ENCODE peak calls at places on chromosomes 4 and X, in nine cellular contexts. G, S, Y, E, U, M, R, K and X are unnamed samples.

GRCh38 chrX:103461156-103461555 is 58.1 kb downstream of the RAB40A start:
- DNase-seq in G (no peak), S (peak), Y (no peak), E (no peak), U (no peak), M (no peak), R (no peak), K (no peak), X (peak)

GRCh38 chrX:87755493-87755892 is 237.9 kb downstream of the KLHL4 start:
- DNase-seq in G (no peak), S (no peak), Y (no peak), E (no peak), U (no peak), M (no peak), R (no peak), K (no peak), X (no peak)

GRCh38 chr4:28886934-28887333 is 1833.2 kb upstream of the PCDH7 start:
- DNase-seq in G (no peak), S (peak), Y (no peak), E (no peak), U (no peak), M (peak), R (no peak), K (no peak), X (no peak)

GRCh38 chrX:75107863-75108509 is 48.1 kb downstream of the ABCB7 start:
- DNase-seq in G (no peak), S (no peak), Y (no peak), E (no peak), U (no peak), M (no peak), R (no peak), K (no peak), X (no peak)

GRCh38 chr4:177047070-177047850 is 254.5 kb upstream of the VEGFC start:
- DNase-seq in G (peak), S (peak), Y (no peak), E (peak), U (peak), M (peak), R (peak), K (peak), X (peak)

GRCh38 chr4:147355849-147356248 is 125.0 kb upstream of the EDNRA start:
- DNase-seq in G (peak), S (peak), Y (no peak), E (peak), U (no peak), M (peak), R (no peak), K (peak), X (peak)

GRCh38 chrX:18676470-18676869 is 4.6 kb upstream of the RS1 start:
- DNase-seq in G (peak), S (no peak), Y (no peak), E (no peak), U (no peak), M (no peak), R (peak), K (no peak), X (no peak)

GRCh38 chr4:173170210-173170778 is 1.7 kb downstream of the GALNT7 start:
- DNase-seq in G (no peak), S (no peak), Y (no peak), E (peak), U (no peak), M (no peak), R (no peak), K (no peak), X (no peak)

GRCh38 chrX:5957506-5957905 is 271.2 kb downstream of the NLGN4X start:
- DNase-seq in G (no peak), S (peak), Y (no peak), E (peak), U (no peak), M (peak), R (no peak), K (no peak), X (peak)

GRCh38 chr4:44237643-44238042 is 211.0 kb downstream of the KCTD8 start:
- DNase-seq in G (no peak), S (peak), Y (no peak), E (no peak), U (no peak), M (peak), R (no peak), K (no peak), X (no peak)

GRCh38 chr4:28360681-28361080 is 1500.0 kb downstream of the STIM2 start:
- DNase-seq in G (peak), S (peak), Y (no peak), E (no peak), U (no peak), M (peak), R (no peak), K (no peak), X (no peak)

GRCh38 chrX:53445977-53446376 is 11.8 kb upstream of the HSD17B10 start:
- DNase-seq in G (peak), S (no peak), Y (no peak), E (peak), U (peak), M (peak), R (peak), K (no peak), X (no peak)

GRCh38 chr4:20506827-20507226 is 193.4 kb upstream of the PACRGL start:
- DNase-seq in G (peak), S (peak), Y (no peak), E (peak), U (no peak), M (peak), R (no peak), K (peak), X (peak)

GRCh38 chr4:7393491-7394183 is 41.1 kb downstream of the PSAPL1 start:
- DNase-seq in G (no peak), S (no peak), Y (no peak), E (no peak), U (no peak), M (no peak), R (no peak), K (no peak), X (no peak)

GRCh38 chrX:132968282-132968681 is 9.9 kb upstream of the HS6ST2 start:
- DNase-seq in G (peak), S (peak), Y (no peak), E (no peak), U (no peak), M (no peak), R (no peak), K (no peak), X (no peak)

GRCh38 chr4:163166041-163166579 is 580 bp downstream of the NAF1 start:
- DNase-seq in G (peak), S (peak), Y (no peak), E (peak), U (peak), M (peak), R (peak), K (no peak), X (no peak)

GRCh38 chr4:86595426-86595805 is 1.3 kb downstream of the PTPN13 start:
- DNase-seq in G (no peak), S (peak), Y (no peak), E (no peak), U (no peak), M (peak), R (no peak), K (no peak), X (no peak)

GRCh38 chrX:108216862-108217571 is 125.4 kb downstream of the ATG4A start:
- DNase-seq in G (peak), S (no peak), Y (no peak), E (no peak), U (no peak), M (no peak), R (no peak), K (no peak), X (no peak)

GRCh38 chrX:16594490-16594889 is 55.5 kb upstream of the S100G start:
- DNase-seq in G (no peak), S (no peak), Y (no peak), E (no peak), U (no peak), M (no peak), R (no peak), K (no peak), X (no peak)

GRCh38 chrX:48896611-48897011 is 957 bp downstream of the TIMM17B start:
- DNase-seq in G (peak), S (no peak), Y (no peak), E (no peak), U (no peak), M (no peak), R (no peak), K (no peak), X (no peak)

GRCh38 chr4:188658958-188659522 is 519.8 kb downstream of the TRIML1 start:
- DNase-seq in G (no peak), S (no peak), Y (peak), E (no peak), U (no peak), M (no peak), R (no peak), K (no peak), X (no peak)

DNA sequence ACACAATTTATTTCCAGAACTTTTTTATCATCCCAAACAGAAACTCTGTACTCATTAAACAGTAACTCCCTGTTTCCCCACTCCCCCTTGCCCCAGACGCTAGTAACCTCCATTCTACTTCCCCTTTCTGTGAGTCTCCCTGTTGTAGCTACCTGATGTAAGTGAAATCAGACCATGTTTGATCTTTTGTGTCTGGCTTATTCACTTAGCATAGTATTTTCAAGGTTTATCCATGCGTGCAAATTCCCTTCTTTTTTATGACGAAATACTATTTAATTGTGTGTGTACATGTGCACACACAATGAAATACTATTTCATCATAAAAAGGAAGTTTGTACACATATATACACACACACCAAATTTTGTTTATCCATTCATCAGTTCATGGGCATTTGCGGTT is 5.2 kb downstream of the PKD2 start:
- DNase-seq in G (no peak), S (no peak), Y (no peak), E (no peak), U (no peak), M (no peak), R (no peak), K (no peak), X (no peak)
- H3K4me3 ChIP-seq in G (no peak), S (no peak), Y (no peak), E (no peak), U (no peak), M (no peak), R (no peak), K (no peak), X (no peak)

GRCh38 chr4:128636906-128637305 is 172.6 kb upstream of the JADE1 start:
- DNase-seq in G (no peak), S (no peak), Y (no peak), E (no peak), U (no peak), M (no peak), R (no peak), K (no peak), X (no peak)

GRCh38 chr4:128639586-128640270 is 169.8 kb upstream of the JADE1 start:
- DNase-seq in G (no peak), S (no peak), Y (no peak), E (no peak), U (no peak), M (no peak), R (no peak), K (no peak), X (no peak)

GRCh38 chr4:128633067-128633466 is 176.4 kb upstream of the JADE1 start:
- DNase-seq in G (no peak), S (no peak), Y (no peak), E (no peak), U (no peak), M (no peak), R (no peak), K (no peak), X (no peak)

GRCh38 chr4:128635141-128635911 is 174.2 kb upstream of the JADE1 start:
- DNase-seq in G (peak), S (peak), Y (no peak), E (peak), U (peak), M (no peak), R (peak), K (no peak), X (no peak)

GRCh38 chr4:128635939-128636551 is 173.5 kb upstream of the JADE1 start:
- DNase-seq in G (no peak), S (no peak), Y (no peak), E (no peak), U (no peak), M (no peak), R (no peak), K (no peak), X (no peak)
- H3K4me3 ChIP-seq in G (no peak), S (no peak), Y (no peak), E (no peak), U (no peak), M (no peak), R (no peak), K (no peak), X (no peak)

DNA sequence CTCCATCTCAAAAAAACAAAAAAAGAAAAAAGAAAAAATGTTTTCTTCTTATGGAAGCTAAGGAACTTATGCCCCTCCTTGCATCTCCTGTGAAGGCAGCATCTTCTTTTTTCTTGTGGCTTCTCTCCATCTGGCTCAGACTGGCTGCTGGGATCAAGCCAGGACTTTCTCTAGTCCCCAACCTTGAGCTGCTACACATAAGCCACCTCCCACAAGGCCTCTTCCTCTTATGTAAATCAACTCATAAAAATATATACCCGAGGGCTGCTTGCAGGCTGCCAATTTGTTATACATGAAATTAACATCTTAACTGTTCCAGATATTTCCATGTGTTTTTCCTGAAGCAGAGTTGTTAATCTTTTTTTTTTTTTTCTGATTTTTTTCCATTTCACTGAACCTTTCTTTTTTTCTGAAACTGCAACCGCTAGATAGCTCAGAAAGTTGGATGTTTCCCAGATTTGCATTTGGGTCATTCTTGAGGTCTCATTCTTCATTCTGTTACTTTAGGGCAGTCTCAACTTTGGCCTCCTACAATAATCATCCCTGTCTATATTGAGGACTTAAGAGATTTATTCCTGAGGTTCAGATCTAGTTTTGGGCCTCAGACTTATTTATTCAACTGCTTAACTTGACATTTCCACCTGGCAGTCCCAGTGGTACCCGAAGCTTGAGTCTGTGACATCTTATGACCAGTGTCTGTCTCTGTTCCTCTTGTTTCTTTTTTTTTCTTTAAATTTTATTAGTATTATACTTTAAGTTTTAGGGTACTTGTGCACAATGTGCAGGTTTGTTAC is 10.3 kb downstream of the SNX25 start:
- DNase-seq in G (peak), S (no peak), Y (no peak), E (peak), U (no peak), M (no peak), R (no peak), K (peak), X (peak)
- H3K4me3 ChIP-seq in G (no peak), S (no peak), Y (no peak), E (no peak), U (no peak), M (no peak), R (no peak), K (no peak), X (no peak)

GRCh38 chrX:44342866-44343265 is 606 bp downstream of the EFHC2 start:
- DNase-seq in G (no peak), S (no peak), Y (no peak), E (no peak), U (no peak), M (no peak), R (no peak), K (no peak), X (no peak)
- H3K4me3 ChIP-seq in G (no peak), S (no peak), Y (no peak), E (no peak), U (no peak), M (no peak), R (peak), K (no peak), X (no peak)

GRCh38 chr4:724131-724530 is 18.5 kb downstream of the PCGF3 start:
- DNase-seq in G (no peak), S (no peak), Y (no peak), E (no peak), U (peak), M (no peak), R (no peak), K (no peak), X (no peak)

GRCh38 chr4:725368-726234 is 20.0 kb downstream of the PCGF3 start:
- DNase-seq in G (no peak), S (no peak), Y (no peak), E (no peak), U (peak), M (no peak), R (no peak), K (no peak), X (no peak)

GRCh38 chr4:727576-727975 is 21.9 kb downstream of the PCGF3 start:
- DNase-seq in G (peak), S (no peak), Y (no peak), E (no peak), U (no peak), M (no peak), R (no peak), K (no peak), X (no peak)

GRCh38 chr4:726816-727215 is 21.2 kb downstream of the PCGF3 start:
- DNase-seq in G (no peak), S (no peak), Y (no peak), E (no peak), U (peak), M (no peak), R (no peak), K (no peak), X (no peak)

DNA sequence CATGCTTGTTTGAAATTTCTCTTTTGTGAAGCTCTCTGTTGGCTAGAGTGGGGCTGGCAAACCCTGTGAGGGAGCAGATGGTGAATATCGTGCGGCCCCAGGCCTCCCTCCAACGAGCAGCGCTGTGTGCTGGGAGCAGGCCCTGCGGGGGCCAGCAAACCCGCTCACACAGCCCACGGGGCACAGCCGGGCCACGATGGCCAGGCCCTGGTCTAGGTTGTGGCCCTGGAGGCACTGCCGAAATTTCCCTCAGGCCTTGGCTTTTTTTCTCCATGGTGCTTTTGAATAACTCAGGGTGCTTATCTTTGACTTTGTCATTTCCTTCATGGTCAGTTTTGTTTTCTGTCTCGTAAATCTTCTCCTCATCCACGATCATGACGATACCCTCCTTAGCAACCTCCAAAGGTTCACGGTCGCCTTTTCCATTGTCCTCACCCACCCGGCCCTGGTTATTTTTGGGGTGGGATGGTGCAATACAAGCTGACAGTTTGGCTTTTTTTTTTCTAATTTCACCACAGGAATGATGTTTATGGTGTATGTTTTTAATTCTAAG is 20.7 kb downstream of the PCGF3 start:
- DNase-seq in G (peak), S (no peak), Y (no peak), E (no peak), U (peak), M (no peak), R (no peak), K (no peak), X (no peak)
- H3K4me3 ChIP-seq in G (no peak), S (no peak), Y (no peak), E (no peak), U (no peak), M (no peak), R (no peak), K (no peak), X (no peak)

GRCh38 chr4:139267301-139267700 is 12.7 kb downstream of the MGARP start:
- DNase-seq in G (no peak), S (peak), Y (no peak), E (no peak), U (no peak), M (no peak), R (no peak), K (no peak), X (no peak)

GRCh38 chr4:139266208-139266582 is 13.8 kb downstream of the MGARP start:
- DNase-seq in G (no peak), S (no peak), Y (no peak), E (no peak), U (no peak), M (no peak), R (no peak), K (no peak), X (no peak)

GRCh38 chr4:139265654-139266053 is 14.4 kb downstream of the MGARP start:
- DNase-seq in G (no peak), S (no peak), Y (no peak), E (no peak), U (no peak), M (no peak), R (no peak), K (no peak), X (no peak)

GRCh38 chr4:139266583-139267257 is 13.3 kb downstream of the MGARP start:
- DNase-seq in G (peak), S (peak), Y (no peak), E (peak), U (peak), M (no peak), R (peak), K (no peak), X (peak)
- H3K4me3 ChIP-seq in G (peak), S (no peak), Y (no peak), E (peak), U (no peak), M (peak), R (peak), K (peak), X (peak)

GRCh38 chr4:39025552-39026085 is 6.6 kb downstream of the TMEM156 start:
- DNase-seq in G (peak), S (peak), Y (no peak), E (peak), U (no peak), M (no peak), R (no peak), K (no peak), X (no peak)

GRCh38 chr4:39032218-39033085 is at the start of gene TMEM156:
- DNase-seq in G (peak), S (peak), Y (no peak), E (peak), U (no peak), M (peak), R (no peak), K (no peak), X (no peak)

GRCh38 chr4:39026096-39026495 is 6.1 kb downstream of the TMEM156 start:
- DNase-seq in G (no peak), S (no peak), Y (no peak), E (no peak), U (no peak), M (no peak), R (no peak), K (no peak), X (no peak)

GRCh38 chr4:39029752-39030694 is 2.2 kb downstream of the TMEM156 start:
- DNase-seq in G (peak), S (no peak), Y (no peak), E (no peak), U (no peak), M (no peak), R (no peak), K (no peak), X (no peak)

DNA sequence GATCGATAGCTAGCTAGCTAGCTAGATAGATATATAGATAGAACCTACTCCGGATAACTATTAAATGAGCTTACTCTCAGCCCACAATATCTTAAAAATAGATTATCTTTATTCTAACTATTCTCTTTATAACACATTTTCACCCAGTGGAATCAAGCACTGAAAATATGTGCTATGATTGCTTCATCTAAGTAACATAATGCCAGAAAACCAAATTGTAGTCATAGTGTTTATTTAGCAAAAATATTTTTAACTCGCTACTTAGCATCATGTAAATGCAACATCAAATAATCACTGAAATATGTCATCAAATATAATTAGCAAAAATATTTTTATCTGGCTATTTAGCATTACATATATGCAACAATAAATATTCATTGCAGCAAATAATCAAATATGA is 1.5 kb downstream of the TMEM156 start:
- DNase-seq in G (peak), S (peak), Y (no peak), E (no peak), U (no peak), M (no peak), R (no peak), K (no peak), X (no peak)
- H3K4me3 ChIP-seq in G (peak), S (peak), Y (no peak), E (peak), U (no peak), M (no peak), R (peak), K (no peak), X (no peak)

GRCh38 chrX:73581002-73581628 is 18.1 kb downstream of the CHIC1 start:
- DNase-seq in G (peak), S (no peak), Y (no peak), E (peak), U (no peak), M (no peak), R (no peak), K (no peak), X (no peak)

GRCh38 chrX:73577368-73577767 is 14.4 kb downstream of the CHIC1 start:
- DNase-seq in G (peak), S (peak), Y (no peak), E (peak), U (no peak), M (peak), R (no peak), K (no peak), X (peak)
- H3K4me3 ChIP-seq in G (no peak), S (no peak), Y (no peak), E (no peak), U (no peak), M (no peak), R (no peak), K (no peak), X (no peak)

GRCh38 chrX:40108084-40108958 is 10.6 kb upstream of the BCOR start:
- DNase-seq in G (peak), S (no peak), Y (no peak), E (peak), U (peak), M (no peak), R (peak), K (no peak), X (no peak)
- H3K4me3 ChIP-seq in G (peak), S (peak), Y (peak), E (peak), U (peak), M (peak), R (peak), K (peak), X (peak)